ENCODE peak calls at places on chromosome 14, in six cellular contexts. Y is Peyer's patch, W is heart left ventricle, R is esophagus muscularis mucosa, L is lower leg skin, U is transverse colon. N is an unnamed sample.

GRCh38 chr14:69749956-69750355 is 17.0 kb upstream of the SRSF5 start:
- DNase-seq in Y (peak), W (no peak), R (no peak), L (no peak), U (peak), N (no peak)

GRCh38 chr14:88808359-88808758 is 15.6 kb upstream of the EML5 start:
- DNase-seq in Y (no peak), W (no peak), R (no peak), L (no peak), U (no peak), N (no peak)

GRCh38 chr14:68248481-68249255 is 429.1 kb downstream of the RAD51B start:
- DNase-seq in Y (no peak), W (peak), R (no peak), L (no peak), U (no peak), N (peak)

GRCh38 chr14:47790477-47790876 is 115.1 kb upstream of the MDGA2 start:
- DNase-seq in Y (no peak), W (no peak), R (no peak), L (no peak), U (no peak), N (no peak)

GRCh38 chr14:94115068-94115591 is 4.6 kb downstream of the IFI27 start:
- DNase-seq in Y (peak), W (no peak), R (no peak), L (no peak), U (peak), N (peak)

GRCh38 chr14:101715209-101716076 is 46.1 kb upstream of the PPP2R5C start:
- DNase-seq in Y (no peak), W (no peak), R (peak), L (peak), U (no peak), N (no peak)

GRCh38 chr14:62428429-62429203 is 616.6 kb downstream of the KCNH5 start:
- DNase-seq in Y (no peak), W (no peak), R (no peak), L (no peak), U (no peak), N (no peak)

GRCh38 chr14:74683406-74683805 is 29.5 kb downstream of the AREL1 start:
- DNase-seq in Y (no peak), W (no peak), R (no peak), L (no peak), U (no peak), N (no peak)

GRCh38 chr14:72513994-72514659 is 379.8 kb downstream of the DPF3 start:
- DNase-seq in Y (no peak), W (no peak), R (no peak), L (no peak), U (no peak), N (no peak)

GRCh38 chr14:75452324-75452723 is 24.5 kb downstream of the JDP2 start:
- DNase-seq in Y (no peak), W (no peak), R (no peak), L (no peak), U (no peak), N (peak)

GRCh38 chr14:73714656-73715081 is 485 bp upstream of the PNMA1 start:
- DNase-seq in Y (no peak), W (no peak), R (no peak), L (no peak), U (no peak), N (no peak)

GRCh38 chr14:77782202-77782601 is 17.7 kb upstream of the ADCK1 start:
- DNase-seq in Y (no peak), W (no peak), R (no peak), L (no peak), U (no peak), N (no peak)

GRCh38 chr14:68792022-68792829 is 641 bp downstream of the ZFP36L1 start:
- DNase-seq in Y (peak), W (no peak), R (peak), L (no peak), U (no peak), N (peak)

GRCh38 chr14:54784060-54784459 is 118.6 kb downstream of the GCH1 start:
- DNase-seq in Y (no peak), W (no peak), R (no peak), L (no peak), U (no peak), N (peak)

GRCh38 chr14:57871487-57872080 is 5.7 kb upstream of the SLC35F4 start:
- DNase-seq in Y (no peak), W (no peak), R (no peak), L (no peak), U (no peak), N (peak)

GRCh38 chr14:55245657-55246268 is 25.5 kb upstream of the FBXO34 start:
- DNase-seq in Y (peak), W (no peak), R (no peak), L (no peak), U (peak), N (peak)

GRCh38 chr14:72878746-72879145 is 15.2 kb downstream of the DPF3 start:
- DNase-seq in Y (no peak), W (no peak), R (no peak), L (no peak), U (no peak), N (no peak)

GRCh38 chr14:22478247-22478646 is 110.8 kb downstream of the DAD1 start:
- DNase-seq in Y (no peak), W (no peak), R (no peak), L (no peak), U (no peak), N (no peak)

GRCh38 chr14:70698288-70698687 is 56.6 kb downstream of the TTC9 start:
- DNase-seq in Y (peak), W (no peak), R (no peak), L (peak), U (peak), N (no peak)

GRCh38 chr14:65860956-65861631 is 448.6 kb downstream of the FUT8 start:
- DNase-seq in Y (peak), W (no peak), R (no peak), L (no peak), U (no peak), N (no peak)

GRCh38 chr14:103891667-103892215 is 36.5 kb upstream of the TDRD9 start:
- DNase-seq in Y (no peak), W (no peak), R (no peak), L (no peak), U (no peak), N (no peak)

GRCh38 chr14:103890052-103890371 is 38.2 kb upstream of the TDRD9 start:
- DNase-seq in Y (no peak), W (no peak), R (no peak), L (no peak), U (no peak), N (no peak)

GRCh38 chr14:103892247-103892646 is 36.0 kb upstream of the TDRD9 start:
- DNase-seq in Y (no peak), W (no peak), R (no peak), L (no peak), U (no peak), N (no peak)

GRCh38 chr14:103889313-103890051 is 38.8 kb upstream of the TDRD9 start:
- DNase-seq in Y (peak), W (no peak), R (no peak), L (no peak), U (peak), N (no peak)

DNA sequence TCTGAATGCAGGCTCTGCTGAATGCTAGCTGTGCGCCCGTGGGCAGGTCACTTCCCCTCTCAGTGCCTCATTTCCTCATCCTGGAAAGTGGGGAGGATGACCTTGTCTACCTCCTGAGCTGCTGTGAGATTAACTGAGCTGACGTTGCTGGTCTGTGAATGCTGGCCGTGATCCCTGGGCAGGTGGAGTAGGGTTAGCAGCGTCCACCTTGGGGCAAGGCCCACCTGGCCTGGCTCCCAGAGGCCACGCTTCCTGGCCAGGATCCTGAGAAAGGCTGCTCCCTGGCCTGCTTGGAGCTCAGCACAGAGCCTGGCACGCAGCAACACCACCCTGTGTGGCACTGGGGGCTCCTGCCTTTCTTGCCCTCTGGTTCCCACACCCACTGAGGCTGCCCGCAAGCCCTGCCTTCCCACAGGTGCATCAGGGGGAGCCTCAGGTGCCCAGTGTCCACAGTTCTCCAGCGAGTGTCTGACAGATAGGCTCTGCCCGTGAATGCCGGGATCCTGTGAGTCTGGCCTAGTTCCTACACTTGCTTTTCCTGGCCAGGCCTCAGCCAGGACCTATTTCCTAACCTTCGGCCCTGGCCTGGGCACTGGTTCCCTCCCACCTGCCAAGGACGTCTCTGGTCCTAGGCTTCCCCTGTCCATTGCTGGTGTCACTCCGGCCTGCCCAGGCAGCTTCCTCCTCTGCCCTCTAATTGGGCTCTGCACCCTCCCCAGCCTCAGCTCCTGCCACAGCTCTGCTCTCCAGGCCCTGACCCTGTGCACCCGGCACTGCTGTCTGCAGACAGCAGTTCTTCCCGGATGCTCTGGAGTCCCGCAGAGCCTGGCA is 37.2 kb upstream of the TDRD9 start:
- DNase-seq in Y (no peak), W (no peak), R (no peak), L (no peak), U (no peak), N (peak)
- TF ChIP-seq POLR2A in Y (no peak), W (no peak), R (no peak), L (no peak), U (no peak), N (no peak)

GRCh38 chr14:105025429-105025828 is 4.5 kb upstream of the CDCA4 start:
- DNase-seq in Y (no peak), W (no peak), R (no peak), L (no peak), U (no peak), N (no peak)

GRCh38 chr14:105028251-105028927 is 7.5 kb upstream of the CDCA4 start:
- DNase-seq in Y (no peak), W (no peak), R (no peak), L (peak), U (no peak), N (peak)

GRCh38 chr14:105029402-105029801 is 8.5 kb upstream of the CDCA4 start:
- DNase-seq in Y (no peak), W (no peak), R (no peak), L (no peak), U (no peak), N (no peak)

GRCh38 chr14:105026033-105026785 is 5.3 kb upstream of the CDCA4 start:
- DNase-seq in Y (no peak), W (no peak), R (no peak), L (no peak), U (no peak), N (no peak)

GRCh38 chr14:105026789-105027563 is 6.1 kb upstream of the CDCA4 start:
- DNase-seq in Y (no peak), W (no peak), R (no peak), L (no peak), U (no peak), N (no peak)
- TF ChIP-seq POLR2A in Y (no peak), W (no peak), R (no peak), L (no peak), U (no peak), N (no peak)

DNA sequence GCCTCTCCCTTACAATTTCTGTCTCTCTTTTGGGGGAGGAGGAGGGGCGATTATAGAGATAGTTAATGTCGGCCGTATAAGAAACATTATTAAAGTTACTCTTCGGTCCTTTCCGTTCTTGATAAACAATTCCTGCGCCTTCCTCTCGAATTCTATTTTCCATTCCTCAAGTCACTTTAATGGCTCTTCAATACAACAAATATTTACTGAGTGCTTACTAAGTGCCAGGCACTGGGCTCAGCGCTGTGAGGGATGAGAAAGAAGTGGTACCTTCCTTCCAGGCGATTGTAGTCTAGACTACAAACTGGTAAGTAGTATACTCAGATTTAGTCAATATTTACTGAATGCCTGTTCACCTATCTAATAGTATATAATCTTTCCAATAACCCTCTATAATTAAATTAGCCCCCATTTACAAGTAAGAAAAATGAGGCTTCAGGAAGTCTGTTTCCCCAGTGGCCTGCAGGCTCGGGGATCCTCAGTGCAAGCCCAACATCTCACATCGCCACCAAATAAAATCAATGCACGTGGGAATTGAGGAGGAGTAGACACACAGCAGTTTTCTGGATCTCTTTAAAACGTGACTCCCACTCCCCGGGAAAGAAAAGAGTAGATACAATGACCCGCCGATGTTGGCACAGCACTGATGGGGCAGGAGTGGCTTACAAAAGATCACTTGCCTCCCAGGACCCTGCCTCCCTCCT is 589 bp upstream of the ZNF219 start:
- DNase-seq in Y (no peak), W (no peak), R (no peak), L (no peak), U (no peak), N (peak)
- TF ChIP-seq POLR2A in Y (no peak), W (no peak), R (no peak), L (no peak), U (no peak), N (no peak)

DNA sequence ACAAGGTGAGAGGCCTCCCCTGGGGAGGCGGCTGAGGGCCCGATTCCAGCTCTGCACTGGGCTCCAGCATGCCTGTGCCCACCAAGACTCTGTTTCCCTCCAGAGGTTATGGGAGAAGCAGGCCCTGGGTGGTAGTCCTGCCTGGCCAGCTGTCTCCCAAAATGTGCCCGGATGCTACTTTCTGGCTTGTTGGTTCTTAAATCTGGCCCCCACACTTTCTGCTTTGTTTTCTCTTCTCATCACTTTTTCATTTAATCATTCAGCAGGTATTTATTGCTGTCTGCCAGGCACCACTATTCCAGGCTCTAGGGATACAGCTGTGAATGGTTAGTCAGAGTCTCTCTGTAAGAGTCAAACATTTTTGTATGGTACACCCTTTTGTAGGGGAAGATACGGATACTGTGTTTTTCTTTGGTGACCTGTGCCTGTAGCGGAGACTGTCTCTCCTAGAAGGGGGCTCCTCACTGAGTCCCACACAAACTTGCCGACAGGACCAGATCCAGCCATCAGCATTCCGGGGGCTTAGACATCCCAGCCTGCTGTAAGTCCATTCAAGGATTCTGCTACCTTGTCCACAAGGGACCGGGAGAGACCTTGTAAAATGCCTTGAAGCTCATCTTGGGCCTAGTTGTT is 3.8 kb downstream of the DHRS2 start:
- DNase-seq in Y (no peak), W (no peak), R (no peak), L (no peak), U (no peak), N (no peak)
- TF ChIP-seq POLR2A in Y (no peak), W (no peak), R (no peak), L (no peak), U (no peak), N (no peak)

GRCh38 chr14:96194262-96194656 is 10.4 kb upstream of the BDKRB2 start:
- DNase-seq in Y (no peak), W (no peak), R (no peak), L (no peak), U (no peak), N (no peak)
- TF ChIP-seq POLR2A in Y (no peak), W (no peak), R (no peak), L (no peak), U (no peak), N (no peak)

GRCh38 chr14:102769049-102769327 is 8.3 kb upstream of the TRAF3 start:
- DNase-seq in Y (no peak), W (no peak), R (no peak), L (no peak), U (no peak), N (no peak)

GRCh38 chr14:102764220-102764671 is 13.0 kb upstream of the TRAF3 start:
- DNase-seq in Y (no peak), W (no peak), R (no peak), L (no peak), U (no peak), N (no peak)

GRCh38 chr14:102770147-102770909 is 6.9 kb upstream of the TRAF3 start:
- DNase-seq in Y (no peak), W (no peak), R (no peak), L (no peak), U (no peak), N (no peak)

GRCh38 chr14:102770910-102771543 is 6.2 kb upstream of the TRAF3 start:
- DNase-seq in Y (no peak), W (no peak), R (no peak), L (no peak), U (no peak), N (no peak)

DNA sequence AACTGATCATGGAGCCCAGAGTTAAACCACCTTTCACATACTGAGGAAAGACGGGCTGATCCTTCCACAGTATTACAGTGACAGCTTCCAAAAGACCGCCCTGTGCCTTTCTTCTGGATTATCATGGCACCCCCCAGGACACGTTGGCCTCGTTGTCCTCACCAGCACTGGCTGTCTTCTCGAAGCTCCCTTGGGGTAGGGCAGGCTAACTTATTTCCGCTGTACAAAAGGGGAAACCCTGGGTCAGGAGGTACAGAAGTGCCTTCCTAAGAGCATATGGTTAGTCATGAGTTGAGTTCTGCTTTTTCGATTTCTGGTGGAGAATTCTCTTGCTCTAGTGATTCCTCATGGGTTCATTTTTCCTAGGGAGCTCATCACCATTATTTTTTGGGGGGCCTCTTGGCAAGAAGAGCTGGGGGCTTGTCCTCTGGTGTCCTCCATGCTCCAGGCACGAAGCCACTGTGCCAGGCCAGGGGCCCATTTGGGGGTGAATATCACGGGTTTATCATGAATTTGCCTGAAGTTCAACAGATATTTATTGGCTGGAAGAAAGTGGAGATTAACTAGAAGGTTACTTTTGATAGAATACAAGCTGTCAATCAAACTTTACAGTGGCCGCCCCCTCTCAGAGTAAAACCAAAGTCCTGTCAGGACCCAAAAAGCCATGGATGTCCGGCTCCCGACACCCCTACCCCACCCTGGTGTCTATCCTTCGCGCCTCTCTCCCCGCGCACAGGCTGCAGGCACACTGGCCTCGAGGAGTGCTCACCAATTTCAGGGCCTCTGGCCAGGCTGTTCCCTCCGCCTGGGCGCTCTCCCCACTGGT is 8.8 kb upstream of the TRAF3 start:
- DNase-seq in Y (peak), W (no peak), R (no peak), L (no peak), U (no peak), N (no peak)
- TF ChIP-seq POLR2A in Y (no peak), W (no peak), R (no peak), L (no peak), U (no peak), N (no peak)

GRCh38 chr14:104563191-104563741 is 16.3 kb upstream of the C14orf180 start:
- DNase-seq in Y (no peak), W (peak), R (no peak), L (no peak), U (no peak), N (no peak)
- TF ChIP-seq POLR2A in Y (no peak), W (no peak), R (no peak), L (no peak), U (no peak), N (no peak)